ENCODE peak calls at places on chromosomes 2 and 18, in six cellular contexts. P, N, T, O, G and F are unnamed samples.

GRCh38 chr2:26268184-26268583 is 23.4 kb downstream of the HADHB start:
- DNase-seq in T (no peak), O (no peak), G (no peak), P (no peak), N (no peak), F (no peak)

GRCh38 chr2:109301746-109302145 is 172.7 kb downstream of the SH3RF3 start:
- DNase-seq in T (no peak), N (no peak), G (no peak), O (no peak), P (no peak), F (no peak)

GRCh38 chr18:23307567-23308295 is 145.4 kb upstream of the RIOK3 start:
- DNase-seq in G (no peak), T (no peak), P (no peak), N (no peak), O (no peak), F (peak; percentile 62)

GRCh38 chr2:167134381-167135072 is 246.2 kb downstream of the XIRP2 start:
- DNase-seq in T (no peak), G (no peak), N (no peak), P (no peak), O (no peak), F (no peak)

GRCh38 chr2:186595219-186595618 is 5.4 kb downstream of the ITGAV start:
- DNase-seq in O (no peak), G (no peak), N (no peak), T (peak; percentile 22), P (no peak), F (no peak)

GRCh38 chr2:218894168-218895157 is 13.8 kb downstream of the WNT10A start:
- DNase-seq in G (no peak), O (peak; percentile 74), P (no peak), T (no peak), N (no peak), F (peak; percentile 52)

GRCh38 chr2:219495531-219496122 is 3.1 kb upstream of the GMPPA start:
- DNase-seq in N (peak; percentile 51), T (peak; percentile 63), P (peak; percentile 84), G (no peak), O (peak; percentile 90), F (no peak)

GRCh38 chr2:194723446-194723845 is 933.6 kb upstream of the SLC39A10 start:
- DNase-seq in P (no peak), N (no peak), O (no peak), G (no peak), T (no peak), F (no peak)

GRCh38 chr2:96806468-96807126 is 9.5 kb upstream of the CNNM3 start:
- DNase-seq in N (no peak), T (no peak), P (peak; percentile 29), O (no peak), G (no peak), F (no peak)

GRCh38 chr18:24200494-24200893 is 61.6 kb downstream of the CABYR start:
- DNase-seq in G (no peak), P (no peak), N (no peak), O (no peak), T (no peak), F (no peak)

GRCh38 chr2:99431587-99432275 is 58.1 kb downstream of the REV1 start:
- DNase-seq in T (no peak), G (no peak), N (no peak), P (no peak), O (no peak), F (no peak)

GRCh38 chr18:12477606-12478005 is 69.9 kb downstream of the PRELID3A start:
- DNase-seq in O (no peak), N (no peak), T (no peak), G (no peak), P (no peak), F (no peak)

GRCh38 chr2:235300368-235301201 is 193.3 kb upstream of the AGAP1 start:
- DNase-seq in O (no peak), T (no peak), G (no peak), N (no peak), P (no peak), F (no peak)

GRCh38 chr2:50347355-50348044 is 684.4 kb downstream of the NRXN1 start:
- DNase-seq in O (peak; percentile 50), P (peak; percentile 57), N (no peak), T (no peak), G (no peak), F (no peak)

GRCh38 chr2:47490406-47490805 is 87.5 kb downstream of the MSH2 start:
- DNase-seq in O (peak; percentile 64), N (no peak), P (no peak), T (no peak), G (no peak), F (no peak)

GRCh38 chr18:111292-112014 is 46.9 kb upstream of the USP14 start:
- DNase-seq in O (peak; percentile 85), P (peak; percentile 68), T (peak; percentile 40), N (peak; percentile 15), G (peak; percentile 39), F (no peak)

GRCh38 chr2:166057363-166058169 is 70.3 kb downstream of the SCN1A start:
- DNase-seq in P (no peak), O (no peak), G (no peak), T (no peak), N (no peak), F (no peak)

GRCh38 chr2:115825912-115826311 is 1383.5 kb downstream of the DPP10 start:
- DNase-seq in G (no peak), P (no peak), T (no peak), O (no peak), N (no peak), F (no peak)

GRCh38 chr2:237171396-237171795 is 85.7 kb downstream of the COPS8 start:
- DNase-seq in P (peak; percentile 83), N (no peak), O (no peak), T (peak; percentile 57), G (no peak), F (no peak)

GRCh38 chr2:24971300-24971549 is 530 bp downstream of the DNAJC27 start:
- DNase-seq in O (no peak), P (no peak), T (no peak), N (no peak), G (no peak), F (no peak)

GRCh38 chr2:197088694-197089093 is 162.2 kb upstream of the PGAP1 start:
- DNase-seq in P (no peak), T (no peak), N (no peak), O (no peak), G (no peak), F (no peak)

GRCh38 chr2:40997362-40997761 is 545.5 kb upstream of the SLC8A1 start:
- DNase-seq in N (no peak), P (no peak), G (no peak), T (no peak), O (no peak), F (no peak)

GRCh38 chr2:43225093-43225787 is 1.2 kb downstream of the ZFP36L2 start:
- DNase-seq in N (peak; percentile 52), G (no peak), O (peak; percentile 51), T (peak; percentile 57), P (peak; percentile 87), F (no peak)

GRCh38 chr18:23281626-23282436 is 146.5 kb downstream of the CABLES1 start:
- DNase-seq in G (no peak), O (peak; percentile 33), P (peak; percentile 17), T (no peak), N (no peak), F (peak; percentile 46)

GRCh38 chr2:144111443-144111842 is 408.5 kb downstream of the ZEB2 start:
- DNase-seq in N (no peak), O (no peak), P (no peak), G (no peak), T (no peak), F (no peak)

GRCh38 chr2:220455389-220455788 is 828.0 kb downstream of the SLC4A3 start:
- DNase-seq in G (no peak), P (no peak), T (no peak), N (no peak), O (no peak), F (no peak)

GRCh38 chr2:84902526-84902925 is 2.9 kb upstream of the TMSB10 start:
- DNase-seq in O (no peak), G (no peak), T (no peak), P (no peak), N (no peak), F (peak; percentile 19)

GRCh38 chr2:84905181-84906107 is at the start of gene TMSB10:
- DNase-seq in G (peak; percentile 71), O (peak; percentile 87), T (peak; percentile 81), P (peak; percentile 94), N (peak; percentile 56), F (peak; percentile 92)

GRCh38 chr2:84904717-84905174 is 710 bp upstream of the TMSB10 start:
- DNase-seq in P (peak; percentile 95), N (peak; percentile 71), G (no peak), T (peak; percentile 89), O (peak; percentile 67), F (peak; percentile 91)

GRCh38 chr2:84906108-84906899 is 848 bp downstream of the TMSB10 start:
- DNase-seq in P (peak; percentile 74), O (peak; percentile 37), G (peak; percentile 33), N (no peak), T (no peak), F (no peak)

GRCh38 chr2:84904151-84904550 is 1.3 kb upstream of the TMSB10 start:
- DNase-seq in G (no peak), O (no peak), T (no peak), N (no peak), P (no peak), F (peak; percentile 44)
- H3K27ac ChIP-seq in G (no peak overlapping the region), O (no peak overlapping the region), T (peak overlapping the region; percentile 90), N (peak overlapping the region; percentile 85), P (peak overlapping the region; percentile 91), F (peak overlapping the region; percentile 94)

GRCh38 chr2:120434909-120435308 is 89.0 kb downstream of the INHBB start:
- DNase-seq in T (no peak), N (no peak), G (no peak), O (no peak), P (no peak), F (peak; percentile 50)
- H3K27me3 ChIP-seq in T (peaks cover 24% of the 10 kb centered on the region), N (no peaks in the 10 kb centered on the region), G (peaks cover 11% of the 10 kb centered on the region), O (no peaks in the 10 kb centered on the region), P (no peaks in the 10 kb centered on the region), F (no peaks in the 10 kb centered on the region)

GRCh38 chr2:17713291-17713690 is 40.3 kb downstream of the SMC6 start:
- DNase-seq in O (no peak), P (no peak), N (no peak), G (no peak), T (no peak), F (no peak)

GRCh38 chr2:17719562-17720371 is 33.8 kb downstream of the SMC6 start:
- DNase-seq in G (no peak), P (no peak), T (no peak), O (no peak), N (no peak), F (no peak)

GRCh38 chr2:17717666-17718065 is 35.9 kb downstream of the SMC6 start:
- DNase-seq in P (no peak), O (no peak), T (no peak), N (no peak), G (no peak), F (no peak)

DNA sequence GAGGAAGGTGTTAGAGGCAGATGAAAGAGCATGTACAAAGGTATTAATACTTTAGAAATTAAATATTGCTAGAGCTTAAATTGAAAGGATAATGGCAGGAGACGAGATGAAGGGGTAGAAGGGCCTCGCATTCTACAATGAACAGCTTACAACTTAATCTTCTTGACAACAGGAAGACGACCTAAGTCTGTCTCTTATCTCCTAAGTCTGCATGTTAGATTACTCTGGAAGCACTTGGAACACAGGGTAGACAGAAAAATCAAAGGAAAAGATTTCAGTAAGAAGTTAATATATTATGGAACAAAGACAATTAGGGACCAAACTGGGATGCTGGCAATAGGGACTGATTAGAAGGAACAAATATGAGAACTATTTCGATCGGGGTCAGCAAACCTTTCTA is 34.9 kb downstream of the SMC6 start:
- DNase-seq in P (no peak), N (no peak), G (no peak), O (peak; percentile 24), T (no peak), F (no peak)
- H3K27ac ChIP-seq in P (no peak overlapping the region), N (no peak overlapping the region), G (no peak overlapping the region), O (peak overlapping the region; percentile 75), T (no peak overlapping the region), F (no peak overlapping the region)

GRCh38 chr2:72925328-72925943 is 8.1 kb downstream of the EMX1 start:
- DNase-seq in P (peak; percentile 35), T (no peak), O (no peak), N (no peak), G (no peak), F (no peak)
- H3K27me3 ChIP-seq in P (peaks cover 51% of the 10 kb centered on the region), T (peaks cover 94% of the 10 kb centered on the region), O (peaks cover 4% of the 10 kb centered on the region), N (peaks cover 90% of the 10 kb centered on the region), G (peaks cover 75% of the 10 kb centered on the region), F (peaks cover 21% of the 10 kb centered on the region)